ENCODE peak calls at places on chromosomes 1 and 21, in ten cellular contexts. J, B, E, X, Q, L, P, H, D and I are unnamed samples.

GRCh38 chr1:84724128-84724860 is 34.0 kb upstream of the SSX2IP start:
- DNase-seq in J (peak; percentile 12), B (no peak), E (peak; percentile 54), X (no peak), Q (peak; percentile 22), L (no peak), P (no peak), H (peak; percentile 57), D (no peak), I (no peak)

GRCh38 chr21:36282568-36283230 is 37.3 kb upstream of the MORC3 start:
- DNase-seq in J (no peak), B (no peak), E (no peak), X (no peak), Q (no peak), L (peak; percentile 32), P (no peak), H (no peak), D (no peak), I (peak; percentile 10)

GRCh38 chr1:111990878-111991760 is 1.7 kb upstream of the KCND3 start:
- DNase-seq in J (peak; percentile 39), B (peak; percentile 86), E (peak; percentile 87), X (no peak), Q (no peak), L (peak; percentile 43), P (peak; percentile 64), H (peak; percentile 9), D (peak; percentile 73), I (no peak)

GRCh38 chr1:248821641-248822040 is 4.1 kb downstream of the SH3BP5L start:
- DNase-seq in J (no peak), B (peak; percentile 20), E (no peak), X (no peak), Q (no peak), L (no peak), P (no peak), H (no peak), D (no peak), I (no peak)

GRCh38 chr1:195903203-195903602 is 705.0 kb downstream of the KCNT2 start:
- DNase-seq in J (no peak), B (no peak), E (no peak), X (no peak), Q (no peak), L (no peak), P (no peak), H (no peak), D (no peak), I (no peak)

GRCh38 chr1:54052470-54052933 is 502 bp downstream of the TMEM59 start:
- DNase-seq in J (peak; percentile 56), B (no peak), E (peak; percentile 66), X (no peak), Q (peak; percentile 39), L (peak; percentile 71), P (peak; percentile 15), H (peak; percentile 33), D (no peak), I (peak; percentile 62)

GRCh38 chr1:15296602-15297321 is 49.7 kb downstream of the FHAD1 start:
- DNase-seq in J (peak; percentile 25), B (no peak), E (no peak), X (no peak), Q (no peak), L (peak; percentile 43), P (no peak), H (no peak), D (no peak), I (peak; percentile 17)

GRCh38 chr1:243855616-243856318 is 5.7 kb upstream of the AKT3 start:
- DNase-seq in J (no peak), B (no peak), E (peak; percentile 25), X (no peak), Q (no peak), L (no peak), P (no peak), H (no peak), D (no peak), I (no peak)

GRCh38 chr1:111904478-111905218 is 84.8 kb downstream of the KCND3 start:
- DNase-seq in J (peak; percentile 33), B (no peak), E (peak; percentile 85), X (no peak), Q (no peak), L (peak; percentile 35), P (peak; percentile 91), H (no peak), D (peak; percentile 38), I (peak; percentile 2)

GRCh38 chr1:205587576-205587975 is 44.2 kb downstream of the ELK4 start:
- DNase-seq in J (no peak), B (peak; percentile 11), E (no peak), X (no peak), Q (no peak), L (no peak), P (no peak), H (no peak), D (no peak), I (no peak)

GRCh38 chr1:174080819-174081218 is 58.7 kb upstream of the RC3H1 start:
- DNase-seq in J (no peak), B (no peak), E (no peak), X (no peak), Q (no peak), L (no peak), P (no peak), H (no peak), D (no peak), I (no peak)

GRCh38 chr1:112981461-112982233 is 25.7 kb upstream of the SLC16A1 start:
- DNase-seq in J (no peak), B (no peak), E (no peak), X (no peak), Q (no peak), L (no peak), P (no peak), H (no peak), D (no peak), I (no peak)

GRCh38 chr1:107220036-107220435 is 79.2 kb downstream of the NTNG1 start:
- DNase-seq in J (no peak), B (no peak), E (no peak), X (peak; percentile 19), Q (no peak), L (no peak), P (no peak), H (no peak), D (no peak), I (no peak)

GRCh38 chr1:32336963-32337675 is 1.1 kb upstream of the MARCKSL1 start:
- DNase-seq in J (no peak), B (no peak), E (no peak), X (no peak), Q (peak; percentile 60), L (peak; percentile 69), P (no peak), H (peak; percentile 85), D (peak; percentile 49), I (peak; percentile 47)

GRCh38 chr1:203179328-203180009 is 3.8 kb upstream of the MYBPH start:
- DNase-seq in J (no peak), B (peak; percentile 59), E (peak; percentile 18), X (no peak), Q (no peak), L (no peak), P (no peak), H (no peak), D (no peak), I (no peak)

GRCh38 chr1:68225781-68226180 is 6.5 kb downstream of the WLS start:
- DNase-seq in J (no peak), B (no peak), E (no peak), X (no peak), Q (no peak), L (no peak), P (no peak), H (no peak), D (no peak), I (peak; percentile 30)

GRCh38 chr1:217919683-217920502 is 288.7 kb downstream of the SPATA17 start:
- DNase-seq in J (no peak), B (no peak), E (peak; percentile 32), X (no peak), Q (no peak), L (no peak), P (no peak), H (no peak), D (no peak), I (no peak)

GRCh38 chr1:83735525-83735924 is 263.4 kb downstream of the TTLL7 start:
- DNase-seq in J (no peak), B (no peak), E (no peak), X (no peak), Q (no peak), L (no peak), P (no peak), H (no peak), D (no peak), I (no peak)

GRCh38 chr1:219119839-219120238 is 53.8 kb upstream of the LYPLAL1 start:
- DNase-seq in J (no peak), B (no peak), E (no peak), X (peak; percentile 51), Q (no peak), L (no peak), P (no peak), H (no peak), D (no peak), I (no peak)